ENCODE peak calls at places on chromosomes 3 and 15, in four cellular contexts. F is H9, K is transverse colon, Y is ACHN. H is an unnamed sample.

GRCh38 chr3:172087827-172088580 is 48.6 kb downstream of the FNDC3B start:
- DNase-seq in F (no peak), Y (no peak), K (no peak), H (no peak)

GRCh38 chr15:71115567-71116351 is 488 bp downstream of the THSD4 start:
- DNase-seq in K (peak; percentile 71), Y (peak; percentile 53), F (peak; percentile 50), H (peak; percentile 24)

GRCh38 chr3:72999971-73000370 is 3.4 kb downstream of the PPP4R2 start:
- DNase-seq in F (no peak), K (no peak), Y (no peak), H (no peak)

GRCh38 chr3:178777718-178778411 is 241.6 kb downstream of the KCNMB2 start:
- DNase-seq in Y (no peak), K (no peak), F (no peak), H (no peak)

GRCh38 chr3:31247850-31248618 is 284.7 kb upstream of the STT3B start:
- DNase-seq in Y (no peak), K (no peak), F (no peak), H (no peak)

GRCh38 chr3:195356151-195357086 is 85.5 kb upstream of the XXYLT1 start:
- DNase-seq in Y (no peak), F (peak; percentile 29), K (no peak), H (no peak)

GRCh38 chr15:82111918-82112317 is 66.1 kb upstream of the MEX3B start:
- DNase-seq in F (no peak), K (no peak), Y (no peak), H (no peak)

GRCh38 chr3:29346828-29347227 is 66.0 kb downstream of the RBMS3 start:
- DNase-seq in K (no peak), Y (peak; percentile 39), F (no peak), H (no peak)

GRCh38 chr3:53331871-53332270 is 15.5 kb downstream of the DCP1A start:
- DNase-seq in K (no peak), Y (no peak), F (no peak), H (no peak)

GRCh38 chr3:172607305-172608121 is 84.3 kb upstream of the TNFSF10 start:
- DNase-seq in K (no peak), Y (peak; percentile 76), F (peak; percentile 41), H (peak; percentile 79)

GRCh38 chr15:101133751-101134261 is 118.0 kb downstream of the CHSY1 start:
- DNase-seq in Y (no peak), K (no peak), F (peak; percentile 71), H (peak; percentile 80)

GRCh38 chr3:112303811-112304325 is 9.9 kb upstream of the SLC9C1 start:
- DNase-seq in F (no peak), Y (peak; percentile 11), K (no peak), H (peak; percentile 49)

GRCh38 chr15:65940618-65940909 is 71.3 kb downstream of the RAB11A start:
- DNase-seq in F (no peak), Y (no peak), K (no peak), H (no peak)

GRCh38 chr3:177221734-177222133 is 24.5 kb upstream of the TBL1XR1 start:
- DNase-seq in F (no peak), Y (no peak), K (no peak), H (no peak)

GRCh38 chr15:62619105-62619504 is 423.4 kb upstream of the TPM1 start:
- DNase-seq in F (no peak), K (no peak), Y (no peak), H (no peak)

GRCh38 chr3:126544596-126545281 is 14.0 kb downstream of the C3orf22 start:
- DNase-seq in Y (no peak), F (peak; percentile 14), K (peak; percentile 7), H (no peak)

GRCh38 chr3:17302774-17303173 is 418.0 kb downstream of the PLCL2 start:
- DNase-seq in Y (no peak), K (no peak), F (no peak), H (no peak)

GRCh38 chr15:82137261-82137660 is 91.4 kb upstream of the MEX3B start:
- DNase-seq in K (no peak), Y (no peak), F (no peak), H (no peak)

GRCh38 chr3:141412936-141413354 is 44.6 kb downstream of the ZBTB38 start:
- DNase-seq in K (peak; percentile 76), F (no peak), Y (no peak), H (no peak)

GRCh38 chr3:30350011-30350410 is 256.4 kb upstream of the TGFBR2 start:
- DNase-seq in F (no peak), K (no peak), Y (no peak), H (no peak)

GRCh38 chr15:52163321-52164190 is 27.6 kb downstream of the GNB5 start:
- DNase-seq in K (no peak), F (peak; percentile 71), Y (no peak), H (peak; percentile 75)

GRCh38 chr15:31079519-31079918 is 22.0 kb downstream of the TRPM1 start:
- DNase-seq in F (peak; percentile 85), Y (no peak), K (no peak), H (no peak)

GRCh38 chr15:101277038-101277822 is at the start of gene SELENOS:
- DNase-seq in Y (peak; percentile 86), F (peak; percentile 86), K (peak; percentile 96), H (peak; percentile 93)

GRCh38 chr3:130354430-130354829 is 9.0 kb downstream of the COL6A5 start:
- DNase-seq in K (no peak), F (no peak), Y (no peak), H (peak; percentile 6)

GRCh38 chr3:13455644-13456043 is 24.5 kb upstream of the HDAC11 start:
- DNase-seq in Y (no peak), K (no peak), F (no peak), H (no peak)

GRCh38 chr15:74709011-74709410 is 13.2 kb upstream of the EDC3 start:
- DNase-seq in Y (no peak), K (no peak), F (no peak), H (no peak)

GRCh38 chr3:43120937-43121336 is 15.1 kb upstream of the POMGNT2 start:
- DNase-seq in F (no peak), Y (no peak), K (no peak), H (no peak)

GRCh38 chr15:72063186-72063585 is 54.8 kb downstream of the MYO9A start:
- DNase-seq in Y (no peak), F (no peak), K (no peak), H (no peak)

GRCh38 chr3:155890671-155891190 is 20.3 kb downstream of the GMPS start:
- DNase-seq in K (no peak), F (no peak), Y (peak; percentile 11), H (no peak)

GRCh38 chr3:136428167-136428566 is 178.0 kb downstream of the PCCB start:
- DNase-seq in K (no peak), F (no peak), Y (no peak), H (no peak)

GRCh38 chr3:50542177-50543034 is 25.1 kb downstream of the C3orf18 start:
- DNase-seq in Y (peak; percentile 53), F (peak; percentile 78), K (peak; percentile 75), H (peak; percentile 82)

GRCh38 chr3:5006755-5007202 is 27.5 kb downstream of the BHLHE40 start:
- DNase-seq in Y (no peak), K (no peak), F (no peak), H (no peak)

GRCh38 chr3:125168711-125169410 is 43.7 kb downstream of the SLC12A8 start:
- DNase-seq in Y (no peak), K (no peak), F (no peak), H (no peak)